ENCODE peak calls at places on chromosomes 12 and 14, in five cellular contexts. F is mammary epithelial cell, L is tibial artery, Y is GM12865, U is HFF-Myc. X is an unnamed sample.
A peak's percentile ranks its signal among the peaks of the same experiment; 100 is the strongest.

GRCh38 chr12:103858953-103859601 is 18.0 kb upstream of the NT5DC3 start:
- DNase-seq in L (peak; percentile 83), Y (no peak), U (peak; percentile 92), F (peak; percentile 99), X (no peak)

GRCh38 chr14:90556666-90557450 is 160.0 kb downstream of the CALM1 start:
- DNase-seq in F (no peak), U (no peak), Y (no peak), L (no peak), X (no peak)

GRCh38 chr14:102848830-102849521 is 71.7 kb downstream of the TRAF3 start:
- DNase-seq in L (peak; percentile 49), F (no peak), Y (no peak), U (peak; percentile 63), X (no peak)

GRCh38 chr12:54251667-54252284 is 28.1 kb downstream of the CBX5 start:
- DNase-seq in F (no peak), L (no peak), Y (peak; percentile 56), U (no peak), X (peak; percentile 65)

GRCh38 chr14:68961781-68962584 is 17.1 kb downstream of the ACTN1 start:
- DNase-seq in Y (no peak), L (no peak), F (peak; percentile 92), U (no peak), X (no peak)

GRCh38 chr12:127459166-127459565 is 807.8 kb upstream of the TMEM132C start:
- DNase-seq in U (peak; percentile 1), L (no peak), F (no peak), Y (no peak), X (no peak)

GRCh38 chr12:130435826-130436225 is 98.1 kb downstream of the PIWIL1 start:
- DNase-seq in Y (no peak), U (no peak), F (no peak), L (no peak), X (no peak)

GRCh38 chr12:89352242-89352491 is 134 bp downstream of the DUSP6 start:
- DNase-seq in F (no peak), U (no peak), Y (no peak), L (no peak), X (no peak)

GRCh38 chr14:49586673-49587460 is 687 bp upstream of the RPS29 start:
- DNase-seq in Y (peak; percentile 81), F (peak; percentile 79), L (no peak), U (peak; percentile 52), X (peak; percentile 55)

GRCh38 chr14:68541128-68541896 is 251.6 kb downstream of the ZFP36L1 start:
- DNase-seq in U (no peak), F (no peak), L (no peak), Y (no peak), X (no peak)

GRCh38 chr12:117890137-117890536 is 78.7 kb downstream of the KSR2 start:
- DNase-seq in U (no peak), Y (peak; percentile 21), L (no peak), F (no peak), X (no peak)